ENCODE peak calls at places on chromosome 4, in four cellular contexts. One of them, this sample, is unnamed.
A peak's percentile ranks its signal among the peaks of the same experiment; 100 is the strongest.

GRCh38 chr4:72312032-72312650 is 256.9 kb downstream of the ADAMTS3 start:
- DNase-seq in H1: no peak
- DNase-seq in GM12892: no peak
- DNase-seq in SK-N-SH: no peak
- DNase-seq in this sample: no peak

GRCh38 chr4:77310931-77311330 is 153.9 kb downstream of the CCNG2 start:
- DNase-seq in H1: no peak
- DNase-seq in SK-N-SH: no peak
- DNase-seq in GM12892: no peak
- DNase-seq in this sample: no peak

GRCh38 chr4:37662861-37663390 is 23.2 kb downstream of the RELL1 start:
- DNase-seq in H1: no peak
- DNase-seq in GM12892: no peak
- DNase-seq in SK-N-SH: no peak
- DNase-seq in this sample: no peak

GRCh38 chr4:173860079-173860478 is 330.1 kb upstream of the HAND2 start:
- DNase-seq in H1: no peak
- DNase-seq in SK-N-SH: no peak
- DNase-seq in GM12892: no peak
- DNase-seq in this sample: no peak

GRCh38 chr4:126526335-126526734 is 1106.4 kb upstream of the INTU start:
- DNase-seq in GM12892: no peak
- DNase-seq in SK-N-SH: no peak
- DNase-seq in H1: no peak
- DNase-seq in this sample: no peak

GRCh38 chr4:149823770-149824221 is 8.2 kb upstream of the IQCM start:
- DNase-seq in SK-N-SH: no peak
- DNase-seq in GM12892: no peak
- DNase-seq in H1: no peak
- DNase-seq in this sample: no peak

GRCh38 chr4:75251547-75251946 is 262.7 kb downstream of the RCHY1 start:
- DNase-seq in GM12892: no peak
- DNase-seq in SK-N-SH: no peak
- DNase-seq in H1: no peak
- DNase-seq in this sample: no peak

GRCh38 chr4:146124023-146124680 is 51.4 kb upstream of the LSM6 start:
- DNase-seq in SK-N-SH: no peak
- DNase-seq in GM12892: no peak
- DNase-seq in H1: peak; percentile 60
- DNase-seq in this sample: no peak

GRCh38 chr4:54276633-54277426 is 47.7 kb downstream of the PDGFRA start:
- DNase-seq in SK-N-SH: no peak
- DNase-seq in GM12892: no peak
- DNase-seq in H1: peak; percentile 54
- DNase-seq in this sample: no peak

GRCh38 chr4:89868261-89868660 is 26.4 kb upstream of the MMRN1 start:
- DNase-seq in H1: no peak
- DNase-seq in SK-N-SH: no peak
- DNase-seq in GM12892: no peak
- DNase-seq in this sample: no peak

GRCh38 chr4:147571021-147571770 is 46.0 kb upstream of the TMEM184C start:
- DNase-seq in SK-N-SH: no peak
- DNase-seq in GM12892: no peak
- DNase-seq in H1: no peak
- DNase-seq in this sample: no peak

GRCh38 chr4:6119507-6120020 is 80.8 kb downstream of the JAKMIP1 start:
- DNase-seq in H1: no peak
- DNase-seq in SK-N-SH: no peak
- DNase-seq in GM12892: no peak
- DNase-seq in this sample: no peak

GRCh38 chr4:3745886-3746656 is 20.1 kb upstream of the ADRA2C start:
- DNase-seq in GM12892: no peak
- DNase-seq in H1: no peak
- DNase-seq in SK-N-SH: peak; percentile 90
- DNase-seq in this sample: no peak

GRCh38 chr4:121198261-121198660 is 34.1 kb upstream of the TNIP3 start:
- DNase-seq in GM12892: no peak
- DNase-seq in H1: no peak
- DNase-seq in SK-N-SH: no peak
- DNase-seq in this sample: no peak

GRCh38 chr4:153131478-153132069 is 72.7 kb upstream of the TRIM2 start:
- DNase-seq in SK-N-SH: no peak
- DNase-seq in GM12892: no peak
- DNase-seq in H1: no peak
- DNase-seq in this sample: no peak

GRCh38 chr4:165175879-165176278 is 31.5 kb upstream of the KLHL2 start:
- DNase-seq in H1: no peak
- DNase-seq in GM12892: no peak
- DNase-seq in SK-N-SH: no peak
- DNase-seq in this sample: no peak

GRCh38 chr4:85734446-85734845 is 259.5 kb downstream of the ARHGAP24 start:
- DNase-seq in GM12892: no peak
- DNase-seq in SK-N-SH: no peak
- DNase-seq in H1: no peak
- DNase-seq in this sample: no peak

GRCh38 chr4:153530284-153530995 is 64.3 kb downstream of the TMEM131L start:
- DNase-seq in GM12892: no peak
- DNase-seq in SK-N-SH: no peak
- DNase-seq in H1: no peak
- DNase-seq in this sample: no peak

GRCh38 chr4:130336585-130337217 is 1240.7 kb downstream of the C4orf33 start:
- DNase-seq in SK-N-SH: peak; percentile 15
- DNase-seq in GM12892: no peak
- DNase-seq in H1: no peak
- DNase-seq in this sample: no peak

GRCh38 chr4:52266537-52267137 is 215.5 kb downstream of the SPATA18 start:
- DNase-seq in GM12892: no peak
- DNase-seq in SK-N-SH: no peak
- DNase-seq in H1: no peak
- DNase-seq in this sample: no peak

GRCh38 chr4:80183196-80184052 is 13.9 kb upstream of the PRDM8 start:
- DNase-seq in SK-N-SH: peak; percentile 79
- DNase-seq in H1: no peak
- DNase-seq in GM12892: no peak
- DNase-seq in this sample: peak; percentile 55

DNA sequence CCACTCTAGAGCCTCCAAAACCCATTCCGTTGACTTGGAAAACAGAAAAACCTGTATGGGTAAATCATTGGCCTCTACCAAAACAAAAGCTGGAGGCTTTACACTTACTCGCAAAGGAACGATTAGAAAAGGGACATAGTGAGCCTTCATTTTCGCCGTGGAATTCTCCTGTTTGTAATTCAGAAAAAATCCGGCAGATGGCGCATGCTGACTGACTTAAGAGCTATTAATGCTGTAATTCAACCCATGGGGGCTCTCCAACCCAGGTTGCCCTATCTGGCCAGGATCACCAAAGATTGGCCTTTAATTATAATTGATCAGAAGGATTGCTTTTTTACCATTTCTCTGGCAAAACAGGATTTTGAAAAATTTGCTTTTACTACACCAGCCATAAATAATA is 60.8 kb downstream of the ZNF732 start:
- DNase-seq in H1: peak; percentile 70
- DNase-seq in SK-N-SH: no peak
- DNase-seq in GM12892: no peak
- DNase-seq in this sample: no peak
- TF ChIP-seq TAF1 in H1: no peak
- TF ChIP-seq TAF1 in SK-N-SH: no peak
- TF ChIP-seq TAF1 in GM12892: no peak
- TF ChIP-seq TAF1 in this sample: no peak

GRCh38 chr4:156946508-156947197 is 24.9 kb downstream of the PDGFC start:
- DNase-seq in H1: no peak
- DNase-seq in GM12892: no peak
- DNase-seq in SK-N-SH: no peak
- DNase-seq in this sample: no peak
- TF ChIP-seq TAF1 in H1: no peak
- TF ChIP-seq TAF1 in GM12892: no peak
- TF ChIP-seq TAF1 in SK-N-SH: no peak
- TF ChIP-seq TAF1 in this sample: no peak

DNA sequence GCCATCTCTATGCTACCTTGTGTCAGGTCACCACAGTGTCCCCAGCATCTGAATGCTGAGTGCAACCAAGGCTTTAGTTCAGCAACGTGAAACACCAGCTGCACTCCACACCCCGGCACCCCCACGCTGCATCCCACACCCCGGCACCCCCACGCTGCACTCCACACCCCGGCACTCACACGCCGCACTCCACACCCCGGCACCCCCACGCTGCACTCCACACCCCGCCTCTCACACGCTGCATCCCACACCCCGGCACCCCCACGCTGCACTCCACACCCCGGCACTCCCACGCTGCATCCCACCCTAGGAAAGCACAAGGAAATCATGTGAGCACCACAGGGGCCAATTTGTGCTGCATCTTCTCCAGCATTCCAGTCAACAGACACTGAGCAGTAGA is 199.8 kb upstream of the FRG1 start:
- DNase-seq in GM12892: no peak
- DNase-seq in SK-N-SH: no peak
- DNase-seq in H1: no peak
- DNase-seq in this sample: no peak
- TF ChIP-seq TAF1 in GM12892: no peak
- TF ChIP-seq TAF1 in SK-N-SH: no peak
- TF ChIP-seq TAF1 in H1: no peak
- TF ChIP-seq TAF1 in this sample: no peak

DNA sequence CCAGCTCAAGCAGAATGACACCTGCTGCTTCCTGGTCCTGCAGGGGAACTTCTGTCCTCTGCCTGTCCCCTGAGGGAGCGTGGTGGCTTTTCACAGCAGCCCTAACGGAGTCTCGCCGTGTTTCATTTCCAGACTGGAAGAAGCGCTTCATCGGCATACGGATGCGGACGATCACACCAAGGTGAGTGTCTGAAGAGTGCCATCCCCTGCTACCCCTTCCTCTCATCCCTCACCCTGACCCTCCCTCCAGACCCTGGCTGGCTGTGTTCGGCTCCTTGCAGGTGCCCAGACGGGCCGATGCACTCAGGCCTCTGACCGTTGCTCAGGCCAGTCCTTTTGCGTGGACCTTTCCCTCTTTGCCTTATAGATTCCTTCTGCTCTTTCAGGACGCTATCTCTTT is 32.8 kb downstream of the HTRA3 start:
- DNase-seq in SK-N-SH: no peak
- DNase-seq in H1: no peak
- DNase-seq in GM12892: no peak
- DNase-seq in this sample: no peak
- TF ChIP-seq TAF1 in SK-N-SH: no peak
- TF ChIP-seq TAF1 in H1: no peak
- TF ChIP-seq TAF1 in GM12892: no peak
- TF ChIP-seq TAF1 in this sample: no peak